ENCODE peak calls at places on chromosome 13, in ten cellular contexts. One of them, this sample, is unnamed.

GRCh38 chr13:80217614-80218456 is 123.1 kb downstream of the SPRY2 start:
- DNase-seq in left lung: no peak
- DNase-seq in adipocyte: no peak
- DNase-seq in thoracic aorta: no peak
- DNase-seq in epithelial cell of esophagus: peak
- DNase-seq in right cardiac atrium: no peak
- DNase-seq in ovary: no peak
- DNase-seq in naive thymus-derived CD4-positive, alpha-beta T cell: no peak
- DNase-seq in aorta: no peak
- DNase-seq in cardiac muscle cell: peak
- DNase-seq in this sample: no peak

GRCh38 chr13:23918208-23918607 is 20.9 kb upstream of the C1QTNF9B start:
- DNase-seq in left lung: no peak
- DNase-seq in adipocyte: no peak
- DNase-seq in thoracic aorta: no peak
- DNase-seq in epithelial cell of esophagus: no peak
- DNase-seq in right cardiac atrium: no peak
- DNase-seq in ovary: no peak
- DNase-seq in naive thymus-derived CD4-positive, alpha-beta T cell: no peak
- DNase-seq in aorta: no peak
- DNase-seq in cardiac muscle cell: no peak
- DNase-seq in this sample: no peak

GRCh38 chr13:64553411-64554129 is 2676.6 kb downstream of the PCDH9 start:
- DNase-seq in left lung: no peak
- DNase-seq in adipocyte: peak
- DNase-seq in thoracic aorta: no peak
- DNase-seq in epithelial cell of esophagus: peak
- DNase-seq in right cardiac atrium: no peak
- DNase-seq in ovary: no peak
- DNase-seq in naive thymus-derived CD4-positive, alpha-beta T cell: no peak
- DNase-seq in aorta: no peak
- DNase-seq in cardiac muscle cell: peak
- DNase-seq in this sample: no peak

GRCh38 chr13:57877596-57877995 is 246.1 kb downstream of the PCDH17 start:
- DNase-seq in left lung: no peak
- DNase-seq in adipocyte: no peak
- DNase-seq in thoracic aorta: no peak
- DNase-seq in epithelial cell of esophagus: no peak
- DNase-seq in right cardiac atrium: no peak
- DNase-seq in ovary: no peak
- DNase-seq in naive thymus-derived CD4-positive, alpha-beta T cell: no peak
- DNase-seq in aorta: no peak
- DNase-seq in cardiac muscle cell: no peak
- DNase-seq in this sample: no peak

GRCh38 chr13:79404985-79405384 is 1.1 kb downstream of the RBM26 start:
- DNase-seq in left lung: no peak
- DNase-seq in adipocyte: peak
- DNase-seq in thoracic aorta: no peak
- DNase-seq in epithelial cell of esophagus: peak
- DNase-seq in right cardiac atrium: no peak
- DNase-seq in ovary: no peak
- DNase-seq in naive thymus-derived CD4-positive, alpha-beta T cell: no peak
- DNase-seq in aorta: no peak
- DNase-seq in cardiac muscle cell: no peak
- DNase-seq in this sample: no peak

GRCh38 chr13:59230484-59231264 is 933.1 kb downstream of the DIAPH3 start:
- DNase-seq in left lung: no peak
- DNase-seq in adipocyte: no peak
- DNase-seq in thoracic aorta: no peak
- DNase-seq in epithelial cell of esophagus: no peak
- DNase-seq in right cardiac atrium: no peak
- DNase-seq in ovary: no peak
- DNase-seq in naive thymus-derived CD4-positive, alpha-beta T cell: no peak
- DNase-seq in aorta: no peak
- DNase-seq in cardiac muscle cell: no peak
- DNase-seq in this sample: no peak

GRCh38 chr13:110853235-110853721 is 61.6 kb downstream of the ANKRD10 start:
- DNase-seq in left lung: no peak
- DNase-seq in adipocyte: no peak
- DNase-seq in thoracic aorta: no peak
- DNase-seq in epithelial cell of esophagus: no peak
- DNase-seq in right cardiac atrium: no peak
- DNase-seq in ovary: no peak
- DNase-seq in naive thymus-derived CD4-positive, alpha-beta T cell: no peak
- DNase-seq in aorta: no peak
- DNase-seq in cardiac muscle cell: peak
- DNase-seq in this sample: no peak

GRCh38 chr13:60410299-60410698 is 13.3 kb downstream of the TDRD3 start:
- DNase-seq in left lung: no peak
- DNase-seq in adipocyte: no peak
- DNase-seq in thoracic aorta: no peak
- DNase-seq in epithelial cell of esophagus: no peak
- DNase-seq in right cardiac atrium: no peak
- DNase-seq in ovary: no peak
- DNase-seq in naive thymus-derived CD4-positive, alpha-beta T cell: no peak
- DNase-seq in aorta: no peak
- DNase-seq in cardiac muscle cell: no peak
- DNase-seq in this sample: no peak

DNA sequence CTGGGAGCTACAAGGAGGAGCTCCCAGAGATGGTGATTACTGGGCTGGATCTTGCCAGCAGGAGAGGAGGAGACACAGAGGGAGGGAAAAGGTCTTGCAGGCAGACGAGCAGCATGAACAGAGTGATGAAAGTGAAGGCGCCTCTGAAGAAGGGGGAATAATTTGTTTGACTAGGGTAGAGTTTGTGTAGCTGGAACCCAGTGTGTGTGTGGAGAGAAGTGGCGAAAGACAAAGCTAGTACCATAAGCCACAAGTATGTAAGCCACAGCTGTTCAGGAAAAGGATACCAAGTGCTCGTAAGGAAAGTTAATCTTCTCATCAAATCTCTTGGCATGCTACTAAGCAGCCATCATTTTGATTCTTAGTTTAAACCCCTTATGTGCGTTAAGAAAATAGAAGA is 5.4 kb downstream of the FLT1 start:
- DNase-seq in left lung: no peak
- DNase-seq in adipocyte: peak
- DNase-seq in thoracic aorta: no peak
- DNase-seq in epithelial cell of esophagus: no peak
- DNase-seq in right cardiac atrium: no peak
- DNase-seq in ovary: no peak
- DNase-seq in naive thymus-derived CD4-positive, alpha-beta T cell: no peak
- DNase-seq in aorta: no peak
- DNase-seq in cardiac muscle cell: peak
- DNase-seq in this sample: no peak
- H3K4me3 ChIP-seq in left lung: no peak
- H3K4me3 ChIP-seq in adipocyte: no peak
- H3K4me3 ChIP-seq in thoracic aorta: no peak
- H3K4me3 ChIP-seq in epithelial cell of esophagus: no peak
- H3K4me3 ChIP-seq in right cardiac atrium: peak
- H3K4me3 ChIP-seq in ovary: no peak
- H3K4me3 ChIP-seq in naive thymus-derived CD4-positive, alpha-beta T cell: no peak
- H3K4me3 ChIP-seq in aorta: no peak
- H3K4me3 ChIP-seq in cardiac muscle cell: no peak
- H3K4me3 ChIP-seq in this sample: no peak

GRCh38 chr13:33184131-33184485 is 101.4 kb downstream of the STARD13 start:
- DNase-seq in left lung: no peak
- DNase-seq in adipocyte: no peak
- DNase-seq in thoracic aorta: no peak
- DNase-seq in epithelial cell of esophagus: no peak
- DNase-seq in right cardiac atrium: no peak
- DNase-seq in ovary: no peak
- DNase-seq in naive thymus-derived CD4-positive, alpha-beta T cell: no peak
- DNase-seq in aorta: no peak
- DNase-seq in cardiac muscle cell: no peak
- DNase-seq in this sample: no peak

GRCh38 chr13:33185853-33186252 is 99.7 kb downstream of the STARD13 start:
- DNase-seq in left lung: no peak
- DNase-seq in adipocyte: no peak
- DNase-seq in thoracic aorta: no peak
- DNase-seq in epithelial cell of esophagus: no peak
- DNase-seq in right cardiac atrium: no peak
- DNase-seq in ovary: no peak
- DNase-seq in naive thymus-derived CD4-positive, alpha-beta T cell: no peak
- DNase-seq in aorta: no peak
- DNase-seq in cardiac muscle cell: peak
- DNase-seq in this sample: no peak

GRCh38 chr13:33183431-33184130 is 102.0 kb downstream of the STARD13 start:
- DNase-seq in left lung: no peak
- DNase-seq in adipocyte: no peak
- DNase-seq in thoracic aorta: no peak
- DNase-seq in epithelial cell of esophagus: no peak
- DNase-seq in right cardiac atrium: no peak
- DNase-seq in ovary: no peak
- DNase-seq in naive thymus-derived CD4-positive, alpha-beta T cell: no peak
- DNase-seq in aorta: no peak
- DNase-seq in cardiac muscle cell: no peak
- DNase-seq in this sample: no peak

GRCh38 chr13:33182729-33183128 is 102.8 kb downstream of the STARD13 start:
- DNase-seq in left lung: no peak
- DNase-seq in adipocyte: no peak
- DNase-seq in thoracic aorta: no peak
- DNase-seq in epithelial cell of esophagus: no peak
- DNase-seq in right cardiac atrium: no peak
- DNase-seq in ovary: no peak
- DNase-seq in naive thymus-derived CD4-positive, alpha-beta T cell: no peak
- DNase-seq in aorta: no peak
- DNase-seq in cardiac muscle cell: no peak
- DNase-seq in this sample: no peak

GRCh38 chr13:33184530-33184929 is 101.0 kb downstream of the STARD13 start:
- DNase-seq in left lung: no peak
- DNase-seq in adipocyte: no peak
- DNase-seq in thoracic aorta: no peak
- DNase-seq in epithelial cell of esophagus: no peak
- DNase-seq in right cardiac atrium: no peak
- DNase-seq in ovary: no peak
- DNase-seq in naive thymus-derived CD4-positive, alpha-beta T cell: no peak
- DNase-seq in aorta: no peak
- DNase-seq in cardiac muscle cell: no peak
- DNase-seq in this sample: no peak
- H3K4me3 ChIP-seq in left lung: no peak
- H3K4me3 ChIP-seq in adipocyte: no peak
- H3K4me3 ChIP-seq in thoracic aorta: no peak
- H3K4me3 ChIP-seq in epithelial cell of esophagus: no peak
- H3K4me3 ChIP-seq in right cardiac atrium: no peak
- H3K4me3 ChIP-seq in ovary: no peak
- H3K4me3 ChIP-seq in naive thymus-derived CD4-positive, alpha-beta T cell: no peak
- H3K4me3 ChIP-seq in aorta: no peak
- H3K4me3 ChIP-seq in cardiac muscle cell: no peak
- H3K4me3 ChIP-seq in this sample: no peak

DNA sequence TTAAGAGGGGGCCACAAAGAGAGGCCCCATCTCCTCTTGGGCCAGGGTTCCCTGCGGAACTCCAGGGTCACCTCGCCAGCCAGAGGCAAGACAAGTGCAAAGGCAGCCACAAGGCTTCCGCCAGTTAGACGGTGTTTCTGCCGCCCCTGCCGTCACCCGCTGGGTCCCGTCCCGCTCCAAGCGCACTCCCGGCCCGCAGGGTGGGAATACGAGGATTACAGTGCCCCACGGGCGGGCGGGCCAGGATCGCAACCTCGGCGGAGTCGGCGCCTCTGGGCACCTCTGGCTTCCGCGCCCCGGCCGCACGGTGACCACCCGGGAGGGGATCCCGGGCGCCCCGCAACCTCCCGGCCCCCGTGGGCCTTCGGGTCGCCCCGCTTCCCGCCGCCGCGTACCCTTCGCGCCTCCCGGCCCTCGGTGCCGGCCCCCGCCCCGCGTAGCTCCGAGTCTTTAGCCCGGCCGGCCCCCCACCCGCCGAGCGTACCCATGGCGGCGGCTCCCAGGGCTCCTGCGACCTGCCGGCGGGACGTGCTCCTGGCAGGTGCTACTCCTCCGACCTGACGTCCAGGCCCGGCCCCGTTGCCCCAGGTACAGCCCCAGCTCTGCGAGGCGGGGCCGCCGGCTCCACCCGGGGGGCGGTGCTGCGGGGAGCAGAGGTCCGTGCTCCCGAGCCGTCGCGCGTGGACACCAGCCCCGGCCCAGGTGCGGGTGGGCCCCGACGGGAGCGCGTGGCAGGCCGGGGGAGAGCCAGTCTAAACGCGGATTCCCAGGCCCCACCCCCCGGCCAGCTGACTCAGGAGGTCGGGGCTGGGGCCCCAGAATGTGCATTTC is at the start of gene SLC15A1:
- DNase-seq in left lung: no peak
- DNase-seq in adipocyte: peak
- DNase-seq in thoracic aorta: no peak
- DNase-seq in epithelial cell of esophagus: no peak
- DNase-seq in right cardiac atrium: peak
- DNase-seq in ovary: no peak
- DNase-seq in naive thymus-derived CD4-positive, alpha-beta T cell: no peak
- DNase-seq in aorta: no peak
- DNase-seq in cardiac muscle cell: no peak
- DNase-seq in this sample: peak
- H3K4me3 ChIP-seq in left lung: peak
- H3K4me3 ChIP-seq in adipocyte: peak
- H3K4me3 ChIP-seq in thoracic aorta: peak
- H3K4me3 ChIP-seq in epithelial cell of esophagus: no peak
- H3K4me3 ChIP-seq in right cardiac atrium: peak
- H3K4me3 ChIP-seq in ovary: peak
- H3K4me3 ChIP-seq in naive thymus-derived CD4-positive, alpha-beta T cell: no peak
- H3K4me3 ChIP-seq in aorta: no peak
- H3K4me3 ChIP-seq in cardiac muscle cell: peak
- H3K4me3 ChIP-seq in this sample: peak

GRCh38 chr13:113732961-113733950 is 25.8 kb upstream of the TMEM255B start:
- DNase-seq in left lung: no peak
- DNase-seq in adipocyte: no peak
- DNase-seq in thoracic aorta: no peak
- DNase-seq in epithelial cell of esophagus: no peak
- DNase-seq in right cardiac atrium: peak
- DNase-seq in ovary: no peak
- DNase-seq in naive thymus-derived CD4-positive, alpha-beta T cell: no peak
- DNase-seq in aorta: peak
- DNase-seq in cardiac muscle cell: no peak
- DNase-seq in this sample: no peak

GRCh38 chr13:113730145-113730750 is 28.8 kb upstream of the TMEM255B start:
- DNase-seq in left lung: no peak
- DNase-seq in adipocyte: no peak
- DNase-seq in thoracic aorta: no peak
- DNase-seq in epithelial cell of esophagus: no peak
- DNase-seq in right cardiac atrium: no peak
- DNase-seq in ovary: no peak
- DNase-seq in naive thymus-derived CD4-positive, alpha-beta T cell: no peak
- DNase-seq in aorta: peak
- DNase-seq in cardiac muscle cell: no peak
- DNase-seq in this sample: no peak

GRCh38 chr13:113732176-113732960 is 26.7 kb upstream of the TMEM255B start:
- DNase-seq in left lung: no peak
- DNase-seq in adipocyte: no peak
- DNase-seq in thoracic aorta: no peak
- DNase-seq in epithelial cell of esophagus: no peak
- DNase-seq in right cardiac atrium: peak
- DNase-seq in ovary: no peak
- DNase-seq in naive thymus-derived CD4-positive, alpha-beta T cell: no peak
- DNase-seq in aorta: peak
- DNase-seq in cardiac muscle cell: no peak
- DNase-seq in this sample: no peak

GRCh38 chr13:113730831-113731191 is 28.2 kb upstream of the TMEM255B start:
- DNase-seq in left lung: no peak
- DNase-seq in adipocyte: no peak
- DNase-seq in thoracic aorta: no peak
- DNase-seq in epithelial cell of esophagus: no peak
- DNase-seq in right cardiac atrium: no peak
- DNase-seq in ovary: no peak
- DNase-seq in naive thymus-derived CD4-positive, alpha-beta T cell: no peak
- DNase-seq in aorta: no peak
- DNase-seq in cardiac muscle cell: no peak
- DNase-seq in this sample: no peak

GRCh38 chr13:113731192-113732175 is 27.5 kb upstream of the TMEM255B start:
- DNase-seq in left lung: no peak
- DNase-seq in adipocyte: no peak
- DNase-seq in thoracic aorta: no peak
- DNase-seq in epithelial cell of esophagus: no peak
- DNase-seq in right cardiac atrium: peak
- DNase-seq in ovary: no peak
- DNase-seq in naive thymus-derived CD4-positive, alpha-beta T cell: no peak
- DNase-seq in aorta: peak
- DNase-seq in cardiac muscle cell: no peak
- DNase-seq in this sample: peak
- H3K4me3 ChIP-seq in left lung: no peak
- H3K4me3 ChIP-seq in adipocyte: no peak
- H3K4me3 ChIP-seq in thoracic aorta: no peak
- H3K4me3 ChIP-seq in epithelial cell of esophagus: no peak
- H3K4me3 ChIP-seq in right cardiac atrium: no peak
- H3K4me3 ChIP-seq in ovary: no peak
- H3K4me3 ChIP-seq in naive thymus-derived CD4-positive, alpha-beta T cell: no peak
- H3K4me3 ChIP-seq in aorta: no peak
- H3K4me3 ChIP-seq in cardiac muscle cell: no peak
- H3K4me3 ChIP-seq in this sample: no peak

This sample was measured in Caco-2.